ENCODE peak calls at places on chromosomes 6 and 20, in ten cellular contexts. V is pancreas; N is cardiac muscle cell; Y is breast epithelium; B is endothelial cell of umbilical vein; P is upper lobe of right lung; A is heart left ventricle; L is CD8-positive, alpha-beta T cell; Q is esophagus squamous epithelium; H is transverse colon. F is an unnamed sample.

GRCh38 chr6:84340422-84340821 is 113.0 kb upstream of the CEP162 start:
- DNase-seq in N (no peak), Y (no peak), Q (no peak), L (no peak), A (no peak), V (no peak), B (no peak), H (no peak), P (no peak), F (no peak)

GRCh38 chr20:52965380-52965779 is 6.8 kb upstream of the TSHZ2 start:
- DNase-seq in B (no peak), L (no peak), N (no peak), Q (no peak), P (no peak), A (no peak), V (no peak), Y (no peak), H (no peak), F (no peak)

GRCh38 chr6:14729186-14729871 is 516.5 kb upstream of the JARID2 start:
- DNase-seq in B (no peak), V (no peak), P (no peak), Q (no peak), H (no peak), N (no peak), L (no peak), Y (no peak), A (no peak), F (no peak)

GRCh38 chr20:24994470-24995368 is 2.2 kb upstream of the APMAP start:
- DNase-seq in Y (peak), N (peak), L (peak), H (peak), A (peak), P (peak), Q (no peak), B (peak), V (peak), F (peak)

GRCh38 chr6:37569999-37570776 is 70.5 kb upstream of the CCDC167 start:
- DNase-seq in P (no peak), N (no peak), Q (no peak), Y (no peak), V (no peak), A (no peak), L (no peak), B (no peak), H (no peak), F (peak)

GRCh38 chr20:31607640-31608255 is 2.7 kb downstream of the ID1 start:
- DNase-seq in N (no peak), Q (no peak), L (no peak), Y (no peak), A (no peak), H (no peak), V (no peak), B (peak), P (no peak), F (no peak)

GRCh38 chr6:8908638-8909037 is 473.3 kb upstream of the SLC35B3 start:
- DNase-seq in Y (no peak), N (no peak), L (no peak), P (no peak), B (no peak), V (no peak), H (no peak), Q (no peak), A (no peak), F (no peak)

GRCh38 chr6:45009547-45009946 is 318.6 kb upstream of the RUNX2 start:
- DNase-seq in L (no peak), B (no peak), H (no peak), P (no peak), Q (no peak), A (no peak), Y (no peak), V (no peak), N (no peak), F (no peak)

GRCh38 chr6:44499609-44500008 is 112.1 kb downstream of the CDC5L start:
- DNase-seq in A (no peak), L (no peak), N (no peak), B (no peak), V (no peak), H (no peak), Q (no peak), Y (no peak), P (no peak), F (no peak)

GRCh38 chr6:51283723-51284122 is 465.1 kb downstream of the TFAP2B start:
- DNase-seq in Y (no peak), V (no peak), B (no peak), H (no peak), L (no peak), N (no peak), P (no peak), A (no peak), Q (no peak), F (no peak)

GRCh38 chr20:48686238-48687096 is 141.3 kb downstream of the PREX1 start:
- DNase-seq in L (no peak), P (no peak), A (no peak), Y (no peak), N (no peak), B (peak), Q (no peak), H (no peak), V (no peak), F (peak)

GRCh38 chr6:30615958-30616810 is 859 bp downstream of the PPP1R10 start:
- DNase-seq in H (no peak), N (peak), B (peak), V (no peak), P (no peak), A (no peak), L (peak), Y (peak), Q (no peak), F (peak)

GRCh38 chr6:132320007-132320406 is 81.3 kb downstream of the MOXD1 start:
- DNase-seq in B (peak), Y (no peak), Q (no peak), V (no peak), H (no peak), L (no peak), P (no peak), N (no peak), A (no peak), F (no peak)

GRCh38 chr6:24382220-24382540 is 20.6 kb upstream of the MRS2 start:
- DNase-seq in P (no peak), A (no peak), Q (no peak), H (no peak), V (no peak), Y (no peak), N (no peak), B (no peak), L (no peak), F (no peak)

GRCh38 chr6:44064089-44064947 is 62.9 kb downstream of the MRPL14 start:
- DNase-seq in A (no peak), V (no peak), L (no peak), Y (no peak), Q (no peak), P (peak), B (peak), N (no peak), H (peak), F (peak)

GRCh38 chr20:3654326-3655031 is 8.7 kb downstream of the GFRA4 start:
- DNase-seq in N (no peak), V (peak), B (no peak), Q (no peak), P (no peak), H (no peak), Y (no peak), L (no peak), A (no peak), F (no peak)

GRCh38 chr6:44051516-44051915 is 75.7 kb downstream of the MRPL14 start:
- DNase-seq in P (no peak), B (no peak), Q (no peak), V (no peak), N (no peak), Y (no peak), H (no peak), A (no peak), L (no peak), F (no peak)

GRCh38 chr6:35096129-35096852 is 44.8 kb downstream of the TCP11 start:
- DNase-seq in Q (no peak), Y (no peak), A (no peak), V (no peak), N (no peak), H (no peak), L (no peak), P (no peak), B (peak), F (peak)

GRCh38 chr20:58233881-58234528 is 5.6 kb upstream of the ANKRD60 start:
- DNase-seq in Y (no peak), N (peak), B (peak), A (no peak), V (peak), H (peak), L (peak), Q (no peak), P (no peak), F (peak)

GRCh38 chr6:137536104-137536773 is 42.0 kb upstream of the OLIG3 start:
- DNase-seq in N (no peak), Y (no peak), L (peak), A (no peak), H (no peak), V (no peak), Q (no peak), P (no peak), B (no peak), F (no peak)

DNA sequence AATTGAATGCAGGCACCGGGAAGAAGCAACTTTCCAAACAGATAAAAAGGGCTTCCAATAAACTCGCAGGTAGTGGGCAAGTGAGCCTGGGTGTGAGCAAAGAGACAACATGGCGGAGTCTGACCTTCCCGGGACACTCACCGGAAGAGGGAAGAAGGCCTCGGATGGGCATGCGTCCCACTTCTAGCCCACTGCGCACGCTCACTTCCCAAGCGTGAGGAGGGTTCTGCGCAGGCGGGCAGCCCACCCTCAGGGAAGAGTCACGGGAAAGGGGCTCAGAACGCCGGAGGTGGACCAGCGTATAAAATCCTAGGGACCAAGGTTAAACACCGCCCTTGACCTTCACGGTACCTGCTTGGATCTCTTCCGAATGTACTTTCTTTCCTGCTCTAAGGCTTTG is 95.5 kb upstream of the AFDN start:
- DNase-seq in P (no peak), Y (no peak), H (no peak), Q (no peak), A (peak), B (no peak), N (no peak), L (no peak), V (no peak), F (no peak)
- H3K4me3 ChIP-seq in P (no peak), Y (no peak), H (no peak), Q (no peak), A (no peak), B (no peak), N (no peak), L (no peak), V (no peak), F (no peak)

GRCh38 chr20:36216314-36217025 is 19.8 kb upstream of the AAR2 start:
- DNase-seq in N (no peak), P (no peak), A (no peak), V (no peak), Y (no peak), H (no peak), Q (no peak), L (no peak), B (no peak), F (no peak)

GRCh38 chr20:36217226-36217625 is 19.1 kb upstream of the AAR2 start:
- DNase-seq in V (no peak), A (no peak), L (no peak), Q (no peak), Y (no peak), B (no peak), N (no peak), H (no peak), P (no peak), F (peak)

GRCh38 chr20:36215778-36216177 is 20.5 kb upstream of the AAR2 start:
- DNase-seq in N (no peak), L (no peak), A (no peak), V (no peak), P (no peak), Q (no peak), Y (no peak), H (no peak), B (no peak), F (no peak)

GRCh38 chr20:36219671-36220220 is 16.5 kb upstream of the AAR2 start:
- DNase-seq in B (no peak), H (no peak), N (no peak), Q (no peak), V (no peak), L (no peak), A (no peak), Y (no peak), P (no peak), F (no peak)

GRCh38 chr20:36218380-36219064 is 17.8 kb upstream of the AAR2 start:
- DNase-seq in Y (no peak), Q (no peak), B (no peak), H (no peak), A (no peak), N (no peak), L (no peak), V (no peak), P (no peak), F (no peak)
- TF ChIP-seq CTCF in Y (no peak), Q (no peak), B (no peak), H (no peak), A (no peak), N (no peak), L (no peak), V (no peak), P (no peak), F (no peak)

GRCh38 chr20:34404803-34405202 is 41.7 kb downstream of the ITCH start:
- DNase-seq in V (no peak), H (no peak), Y (no peak), B (no peak), N (no peak), A (no peak), L (no peak), Q (no peak), P (no peak), F (no peak)

GRCh38 chr20:34402461-34402860 is 39.4 kb downstream of the ITCH start:
- DNase-seq in V (no peak), B (no peak), H (no peak), Y (no peak), L (no peak), N (no peak), P (no peak), Q (no peak), A (no peak), F (no peak)

GRCh38 chr20:34403063-34403827 is 40.2 kb downstream of the ITCH start:
- DNase-seq in Q (no peak), Y (no peak), P (no peak), H (no peak), L (no peak), B (no peak), N (no peak), A (no peak), V (no peak), F (no peak)

GRCh38 chr20:34403908-34404307 is 40.8 kb downstream of the ITCH start:
- DNase-seq in A (no peak), H (no peak), L (no peak), V (no peak), Q (no peak), B (no peak), N (no peak), P (no peak), Y (no peak), F (no peak)

GRCh38 chr20:34401741-34402455 is 38.8 kb downstream of the ITCH start:
- DNase-seq in A (no peak), V (no peak), N (no peak), Y (no peak), L (no peak), H (no peak), B (no peak), Q (no peak), P (no peak), F (no peak)
- H3K27ac ChIP-seq in A (no peak), V (no peak), N (peak), Y (no peak), L (no peak), H (no peak), B (no peak), Q (no peak), P (no peak), F (no peak)

DNA sequence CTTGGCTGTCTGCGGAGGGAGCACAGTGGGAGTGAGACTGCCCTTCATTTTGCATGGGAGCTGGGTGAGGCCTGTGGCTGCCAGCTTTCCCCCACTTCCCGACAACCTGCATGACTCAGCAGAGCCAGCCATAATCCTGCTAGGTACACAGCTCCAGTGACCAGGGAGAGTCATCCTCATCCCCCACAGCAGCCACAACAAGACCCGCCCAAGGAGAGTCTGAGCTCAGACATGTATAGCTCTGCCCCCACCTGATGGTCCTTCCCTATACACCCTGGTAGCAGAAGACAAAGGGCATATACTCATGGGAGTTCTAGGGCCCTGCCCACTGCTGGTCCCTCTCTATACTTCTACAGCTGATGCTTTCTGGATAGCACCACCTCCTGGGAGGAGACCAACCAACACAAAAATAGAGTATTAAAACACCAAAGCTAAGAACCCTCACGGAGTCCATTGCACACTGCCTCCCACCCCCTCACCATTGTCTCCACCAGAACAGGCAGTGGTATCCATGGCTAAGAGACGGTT is 29.3 kb upstream of the TPD52L1 start:
- DNase-seq in N (no peak), H (no peak), Q (no peak), L (no peak), B (no peak), A (no peak), Y (no peak), V (no peak), P (no peak), F (peak)
- H3K4me3 ChIP-seq in N (no peak), H (no peak), Q (no peak), L (no peak), B (no peak), A (no peak), Y (no peak), V (no peak), P (no peak), F (no peak)

GRCh38 chr6:157669747-157670216 is 153.3 kb upstream of the SNX9 start:
- DNase-seq in P (peak), Y (peak), H (peak), Q (no peak), L (no peak), A (peak), B (peak), N (peak), V (no peak), F (peak)
- TF ChIP-seq CTCF in P (peak), Y (peak), H (peak), Q (no peak), L (no peak), A (peak), B (peak), N (peak), V (no peak), F (no peak)

DNA sequence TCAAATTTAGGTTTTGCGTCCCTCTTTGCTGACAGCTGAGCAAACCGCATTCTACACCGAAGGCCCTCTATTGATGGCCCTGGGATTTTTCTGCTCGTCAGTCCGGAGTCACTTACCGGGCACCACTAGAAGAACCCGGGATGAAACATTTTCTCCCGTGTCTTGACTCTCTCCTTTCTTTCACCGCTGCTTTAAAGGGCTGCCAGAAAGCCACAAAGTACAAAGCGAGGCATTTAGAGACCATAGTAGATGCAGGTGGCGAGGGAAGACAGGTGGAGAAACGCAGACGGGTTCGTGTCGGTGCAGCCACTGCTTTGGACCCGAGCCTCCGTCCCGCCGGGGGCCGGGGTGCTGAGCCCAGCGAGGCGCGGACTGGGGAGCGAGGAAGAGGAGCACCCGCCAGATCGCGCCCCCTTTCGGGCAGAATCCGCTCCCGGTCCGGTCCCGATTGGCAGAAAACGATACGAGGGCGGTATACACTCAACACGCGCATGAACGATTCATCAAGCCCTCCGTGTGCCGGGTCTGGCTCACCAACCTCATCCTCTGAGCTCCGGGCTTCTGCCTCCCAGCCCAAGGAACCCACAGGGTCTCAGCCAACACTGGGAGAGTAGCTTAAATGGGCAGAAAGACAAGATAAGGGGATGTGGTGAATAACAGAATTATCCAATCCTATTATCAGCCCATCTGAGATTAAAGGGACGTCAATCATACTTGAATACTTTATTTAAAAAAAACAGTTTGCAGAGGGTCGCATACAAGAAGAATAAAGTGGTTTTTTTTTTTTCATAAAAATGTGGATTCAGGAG is 84.9 kb downstream of the TRIM27 start:
- DNase-seq in V (peak), L (peak), B (peak), H (peak), P (peak), Q (no peak), N (peak), Y (peak), A (peak), F (peak)
- H3K27ac ChIP-seq in V (peak), L (peak), B (peak), H (peak), P (peak), Q (peak), N (peak), Y (peak), A (peak), F (peak)

GRCh38 chr6:167124753-167125152 is 1.9 kb downstream of the CCR6 start:
- DNase-seq in A (no peak), B (no peak), L (no peak), Y (no peak), N (no peak), V (no peak), H (no peak), P (no peak), Q (no peak), F (no peak)

GRCh38 chr6:167125950-167126349 is 3.1 kb downstream of the CCR6 start:
- DNase-seq in V (no peak), A (no peak), P (no peak), Y (no peak), H (no peak), L (no peak), N (no peak), B (no peak), Q (no peak), F (no peak)

GRCh38 chr6:167122827-167123657 is at the start of gene CCR6:
- DNase-seq in N (no peak), B (no peak), V (no peak), Q (no peak), P (no peak), A (no peak), H (no peak), Y (no peak), L (no peak), F (no peak)

GRCh38 chr6:167127785-167128531 is 5.1 kb downstream of the CCR6 start:
- DNase-seq in N (no peak), B (no peak), V (no peak), L (no peak), H (no peak), A (no peak), P (no peak), Q (no peak), Y (no peak), F (no peak)

DNA sequence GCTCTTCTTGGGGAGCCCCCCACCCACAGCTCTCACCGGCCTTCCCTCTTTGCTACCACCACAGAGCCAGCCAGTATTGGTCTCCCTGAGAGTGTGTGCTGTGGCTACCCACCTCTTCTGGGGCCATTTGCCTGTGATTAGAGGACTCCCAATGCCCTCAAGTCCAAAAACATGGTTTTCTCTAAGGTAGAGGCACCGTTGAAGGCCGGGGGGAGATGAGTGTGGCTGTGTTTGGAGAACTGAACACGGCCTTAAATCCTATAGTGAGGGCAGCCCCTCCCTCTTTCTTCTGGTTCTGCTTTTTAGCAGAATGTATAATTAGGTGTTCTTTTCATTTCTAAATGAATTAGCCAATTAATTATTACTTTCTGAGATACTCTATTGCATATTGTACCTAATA is 2.5 kb downstream of the CCR6 start:
- DNase-seq in A (no peak), Y (no peak), L (no peak), B (no peak), Q (no peak), V (no peak), H (no peak), N (no peak), P (no peak), F (no peak)
- H3K4me3 ChIP-seq in A (no peak), Y (no peak), L (no peak), B (no peak), Q (no peak), V (no peak), H (no peak), N (no peak), P (no peak), F (no peak)

GRCh38 chr6:170583736-170584180 is 679 bp downstream of the PDCD2 start:
- DNase-seq in Y (no peak), B (no peak), L (no peak), V (no peak), A (no peak), H (no peak), N (no peak), P (no peak), Q (no peak), F (no peak)
- TF ChIP-seq CTCF in Y (no peak), B (peak), L (no peak), V (no peak), A (no peak), H (no peak), N (peak), P (no peak), Q (no peak), F (no peak)

GRCh38 chr6:108594640-108595039 is 33.9 kb downstream of the FOXO3 start:
- DNase-seq in P (no peak), N (no peak), Q (no peak), A (no peak), V (peak), L (no peak), H (no peak), B (no peak), Y (no peak), F (no peak)
- H3K27ac ChIP-seq in P (peak), N (no peak), Q (peak), A (peak), V (no peak), L (no peak), H (peak), B (no peak), Y (peak), F (no peak)

GRCh38 chr6:27096834-27097511 is 150.5 kb upstream of the PRSS16 start:
- DNase-seq in V (peak), P (peak), Q (no peak), Y (no peak), A (peak), B (peak), H (peak), N (peak), L (peak), F (no peak)
- H3K4me3 ChIP-seq in V (peak), P (peak), Q (peak), Y (peak), A (peak), B (peak), H (peak), N (peak), L (peak), F (no peak)